ENCODE peak calls at places on chromosomes 6 and 20, in five cellular contexts. X is psoas muscle, H is osteoblast, C is T-cell, G is C1 segment of cervical spinal cord. V is an unnamed sample.

GRCh38 chr6:141033101-141033500 is 1099.6 kb upstream of the GJE1 start:
- DNase-seq in X (no peak), H (no peak), C (no peak), G (no peak), V (no peak)

GRCh38 chr6:151388997-151389639 is 2.2 kb downstream of the ZBTB2 start:
- DNase-seq in X (no peak), H (no peak), C (no peak), G (no peak), V (no peak)

GRCh38 chr6:107587402-107587801 is 97.5 kb downstream of the SOBP start:
- DNase-seq in X (no peak), H (no peak), C (no peak), G (no peak), V (no peak)

GRCh38 chr6:80183019-80183418 is 76.5 kb downstream of the BCKDHB start:
- DNase-seq in X (no peak), H (no peak), C (no peak), G (no peak), V (no peak)

GRCh38 chr6:63598251-63599036 is 26.2 kb downstream of the LOC128125822 start:
- DNase-seq in X (peak), H (no peak), C (peak), G (peak), V (peak)

GRCh38 chr6:46469021-46469420 is 22.2 kb downstream of the RCAN2 start:
- DNase-seq in X (no peak), H (no peak), C (no peak), G (no peak), V (no peak)

GRCh38 chr6:157411368-157411767 is 30.4 kb downstream of the ZDHHC14 start:
- DNase-seq in X (no peak), H (no peak), C (no peak), G (no peak), V (no peak)

GRCh38 chr6:136037246-136037884 is 185.9 kb downstream of the PDE7B start:
- DNase-seq in X (no peak), H (no peak), C (no peak), G (no peak), V (no peak)

GRCh38 chr6:122770835-122771601 is 8.5 kb upstream of the FABP7 start:
- DNase-seq in X (no peak), H (no peak), C (no peak), G (no peak), V (no peak)

GRCh38 chr20:6533828-6534388 is 233.6 kb upstream of the BMP2 start:
- DNase-seq in X (no peak), H (peak), C (no peak), G (no peak), V (peak)

GRCh38 chr6:97459535-97459934 is 176.5 kb upstream of the MMS22L start:
- DNase-seq in X (no peak), H (no peak), C (no peak), G (no peak), V (no peak)

GRCh38 chr20:35023624-35024023 is 68.0 kb downstream of the MYH7B start:
- DNase-seq in X (no peak), H (no peak), C (no peak), G (no peak), V (no peak)

GRCh38 chr20:57381596-57382503 is 9.3 kb upstream of the RBM38 start:
- DNase-seq in X (peak), H (peak), C (peak), G (peak), V (peak)

GRCh38 chr6:44534291-44534690 is 146.8 kb downstream of the CDC5L start:
- DNase-seq in X (no peak), H (no peak), C (no peak), G (no peak), V (no peak)

GRCh38 chr20:64100946-64101688 is 6.2 kb downstream of the NPBWR2 start:
- DNase-seq in X (no peak), H (no peak), C (no peak), G (no peak), V (no peak)

GRCh38 chr6:24599686-24600399 is 46.1 kb downstream of the KIAA0319 start:
- DNase-seq in X (no peak), H (no peak), C (no peak), G (no peak), V (no peak)

GRCh38 chr6:101730954-101731353 is 337.4 kb downstream of the GRIK2 start:
- DNase-seq in X (no peak), H (no peak), C (no peak), G (no peak), V (no peak)

GRCh38 chr6:143698759-143699750 is 21.3 kb downstream of the PHACTR2 start:
- DNase-seq in X (no peak), H (no peak), C (no peak), G (no peak), V (no peak)

GRCh38 chr20:52747736-52748135 is 224.4 kb upstream of the TSHZ2 start:
- DNase-seq in X (no peak), H (no peak), C (no peak), G (no peak), V (no peak)

GRCh38 chr20:35145141-35145564 is 2.0 kb downstream of the EDEM2 start:
- DNase-seq in X (no peak), H (peak), C (no peak), G (peak), V (peak)

GRCh38 chr6:135089901-135090300 is 35.3 kb upstream of the HBS1L start:
- DNase-seq in X (no peak), H (no peak), C (no peak), G (no peak), V (no peak)

GRCh38 chr6:98593676-98594075 is 240.7 kb upstream of the POU3F2 start:
- DNase-seq in X (no peak), H (no peak), C (no peak), G (no peak), V (no peak)

GRCh38 chr6:106035655-106036054 is 50.5 kb upstream of the PRDM1 start:
- DNase-seq in X (no peak), H (no peak), C (no peak), G (no peak), V (no peak)

GRCh38 chr6:51718533-51718932 is 368.9 kb downstream of the PKHD1 start:
- DNase-seq in X (no peak), H (no peak), C (no peak), G (no peak), V (no peak)

GRCh38 chr20:39850821-39851330 is 838.2 kb downstream of the MAFB start:
- DNase-seq in X (no peak), H (no peak), C (no peak), G (no peak), V (peak)

GRCh38 chr6:44474643-44475042 is 87.1 kb downstream of the CDC5L start:
- DNase-seq in X (no peak), H (no peak), C (no peak), G (no peak), V (no peak)

GRCh38 chr6:113695506-113695905 is 161.6 kb upstream of the MARCKS start:
- DNase-seq in X (no peak), H (no peak), C (no peak), G (no peak), V (no peak)

GRCh38 chr6:152071843-152072242 is 264.4 kb downstream of the ESR1 start:
- DNase-seq in X (no peak), H (no peak), C (no peak), G (no peak), V (no peak)

GRCh38 chr6:64984947-64985346 is 722.1 kb downstream of the EYS start:
- DNase-seq in X (no peak), H (no peak), C (no peak), G (no peak), V (no peak)

GRCh38 chr6:109465772-109466171 is 10.2 kb upstream of the MICAL1 start:
- DNase-seq in X (no peak), H (no peak), C (no peak), G (peak), V (peak)

V was measured in pons.